ENCODE peak calls at places on chromosomes 11 and 22, in four cellular contexts. One of them, this sample, is unnamed.

GRCh38 chr22:37228106-37229011 is 15.7 kb downstream of the RAC2 start:
- DNase-seq in substantia nigra: peak; percentile 13
- DNase-seq in DMS79: no peak
- DNase-seq in activated CD8-positive, alpha-beta memory T cell treated with anti-CD3 and anti-CD28 coated beads, Interleukin-2, amount 50 U/mL, for 4 hours: peak; percentile 71
- DNase-seq in this sample: no peak

GRCh38 chr11:72573380-72573949 is 100.8 kb downstream of the PDE2A start:
- DNase-seq in substantia nigra: no peak
- DNase-seq in DMS79: no peak
- DNase-seq in activated CD8-positive, alpha-beta memory T cell treated with anti-CD3 and anti-CD28 coated beads, Interleukin-2, amount 50 U/mL, for 4 hours: no peak
- DNase-seq in this sample: no peak

GRCh38 chr11:3855808-3856491 is 486 bp downstream of the STIM1 start:
- DNase-seq in substantia nigra: no peak
- DNase-seq in DMS79: no peak
- DNase-seq in activated CD8-positive, alpha-beta memory T cell treated with anti-CD3 and anti-CD28 coated beads, Interleukin-2, amount 50 U/mL, for 4 hours: peak; percentile 39
- DNase-seq in this sample: no peak

GRCh38 chr11:114262681-114263509 is 33.3 kb upstream of the NNMT start:
- DNase-seq in substantia nigra: no peak
- DNase-seq in DMS79: peak; percentile 30
- DNase-seq in activated CD8-positive, alpha-beta memory T cell treated with anti-CD3 and anti-CD28 coated beads, Interleukin-2, amount 50 U/mL, for 4 hours: no peak
- DNase-seq in this sample: no peak

GRCh38 chr11:45102361-45102809 is 44.1 kb upstream of the PRDM11 start:
- DNase-seq in substantia nigra: no peak
- DNase-seq in DMS79: no peak
- DNase-seq in activated CD8-positive, alpha-beta memory T cell treated with anti-CD3 and anti-CD28 coated beads, Interleukin-2, amount 50 U/mL, for 4 hours: no peak
- DNase-seq in this sample: no peak

GRCh38 chr11:2802389-2803185 is 83.0 kb downstream of the CDKN1C start:
- DNase-seq in substantia nigra: no peak
- DNase-seq in DMS79: no peak
- DNase-seq in activated CD8-positive, alpha-beta memory T cell treated with anti-CD3 and anti-CD28 coated beads, Interleukin-2, amount 50 U/mL, for 4 hours: peak; percentile 5
- DNase-seq in this sample: no peak

GRCh38 chr11:8258771-8259170 is 4.9 kb downstream of the LMO1 start:
- DNase-seq in substantia nigra: no peak
- DNase-seq in DMS79: peak; percentile 73
- DNase-seq in activated CD8-positive, alpha-beta memory T cell treated with anti-CD3 and anti-CD28 coated beads, Interleukin-2, amount 50 U/mL, for 4 hours: no peak
- DNase-seq in this sample: no peak

GRCh38 chr11:62458212-62459002 is 39.6 kb downstream of the SCGB1A1 start:
- DNase-seq in substantia nigra: no peak
- DNase-seq in DMS79: no peak
- DNase-seq in activated CD8-positive, alpha-beta memory T cell treated with anti-CD3 and anti-CD28 coated beads, Interleukin-2, amount 50 U/mL, for 4 hours: no peak
- DNase-seq in this sample: no peak

GRCh38 chr22:46916886-46917625 is 154.6 kb downstream of the TBC1D22A start:
- DNase-seq in substantia nigra: no peak
- DNase-seq in DMS79: no peak
- DNase-seq in activated CD8-positive, alpha-beta memory T cell treated with anti-CD3 and anti-CD28 coated beads, Interleukin-2, amount 50 U/mL, for 4 hours: no peak
- DNase-seq in this sample: no peak

GRCh38 chr22:19728836-19729235 is 5.5 kb downstream of the GP1BB start:
- DNase-seq in substantia nigra: no peak
- DNase-seq in DMS79: no peak
- DNase-seq in activated CD8-positive, alpha-beta memory T cell treated with anti-CD3 and anti-CD28 coated beads, Interleukin-2, amount 50 U/mL, for 4 hours: no peak
- DNase-seq in this sample: no peak

GRCh38 chr11:34665077-34665835 is 44.4 kb downstream of the EHF start:
- DNase-seq in substantia nigra: no peak
- DNase-seq in DMS79: no peak
- DNase-seq in activated CD8-positive, alpha-beta memory T cell treated with anti-CD3 and anti-CD28 coated beads, Interleukin-2, amount 50 U/mL, for 4 hours: no peak
- DNase-seq in this sample: no peak

GRCh38 chr11:101061606-101062005 is 68.0 kb downstream of the PGR start:
- DNase-seq in substantia nigra: no peak
- DNase-seq in DMS79: no peak
- DNase-seq in activated CD8-positive, alpha-beta memory T cell treated with anti-CD3 and anti-CD28 coated beads, Interleukin-2, amount 50 U/mL, for 4 hours: no peak
- DNase-seq in this sample: no peak

GRCh38 chr22:22460635-22461034 is 47.9 kb downstream of the ZNF280B start:
- DNase-seq in substantia nigra: no peak
- DNase-seq in DMS79: no peak
- DNase-seq in activated CD8-positive, alpha-beta memory T cell treated with anti-CD3 and anti-CD28 coated beads, Interleukin-2, amount 50 U/mL, for 4 hours: no peak
- DNase-seq in this sample: no peak

GRCh38 chr11:135033545-135033944 is 621.5 kb upstream of the B3GAT1 start:
- DNase-seq in substantia nigra: peak; percentile 56
- DNase-seq in DMS79: peak; percentile 30
- DNase-seq in activated CD8-positive, alpha-beta memory T cell treated with anti-CD3 and anti-CD28 coated beads, Interleukin-2, amount 50 U/mL, for 4 hours: no peak
- DNase-seq in this sample: peak; percentile 10

GRCh38 chr11:27218498-27219038 is 144.4 kb downstream of the CCDC34 start:
- DNase-seq in substantia nigra: no peak
- DNase-seq in DMS79: no peak
- DNase-seq in activated CD8-positive, alpha-beta memory T cell treated with anti-CD3 and anti-CD28 coated beads, Interleukin-2, amount 50 U/mL, for 4 hours: no peak
- DNase-seq in this sample: no peak

GRCh38 chr11:20676658-20677057 is 7.3 kb downstream of the NELL1 start:
- DNase-seq in substantia nigra: no peak
- DNase-seq in DMS79: no peak
- DNase-seq in activated CD8-positive, alpha-beta memory T cell treated with anti-CD3 and anti-CD28 coated beads, Interleukin-2, amount 50 U/mL, for 4 hours: no peak
- DNase-seq in this sample: no peak

GRCh38 chr22:49360746-49361145 is 466.9 kb downstream of the BRD1 start:
- DNase-seq in substantia nigra: no peak
- DNase-seq in DMS79: no peak
- DNase-seq in activated CD8-positive, alpha-beta memory T cell treated with anti-CD3 and anti-CD28 coated beads, Interleukin-2, amount 50 U/mL, for 4 hours: no peak
- DNase-seq in this sample: no peak

GRCh38 chr11:70397336-70397982 is 870 bp upstream of the CTTN start:
- DNase-seq in substantia nigra: no peak
- DNase-seq in DMS79: no peak
- DNase-seq in activated CD8-positive, alpha-beta memory T cell treated with anti-CD3 and anti-CD28 coated beads, Interleukin-2, amount 50 U/mL, for 4 hours: no peak
- DNase-seq in this sample: no peak

GRCh38 chr22:28252539-28252938 is 333.5 kb upstream of the PITPNB start:
- DNase-seq in substantia nigra: no peak
- DNase-seq in DMS79: no peak
- DNase-seq in activated CD8-positive, alpha-beta memory T cell treated with anti-CD3 and anti-CD28 coated beads, Interleukin-2, amount 50 U/mL, for 4 hours: no peak
- DNase-seq in this sample: no peak

GRCh38 chr11:118923721-118924587 is 1.8 kb downstream of the BCL9L start:
- DNase-seq in substantia nigra: no peak
- DNase-seq in DMS79: no peak
- DNase-seq in activated CD8-positive, alpha-beta memory T cell treated with anti-CD3 and anti-CD28 coated beads, Interleukin-2, amount 50 U/mL, for 4 hours: no peak
- DNase-seq in this sample: no peak

GRCh38 chr11:74179234-74180126 is 8.4 kb downstream of the PPME1 start:
- DNase-seq in substantia nigra: no peak
- DNase-seq in DMS79: no peak
- DNase-seq in activated CD8-positive, alpha-beta memory T cell treated with anti-CD3 and anti-CD28 coated beads, Interleukin-2, amount 50 U/mL, for 4 hours: no peak
- DNase-seq in this sample: no peak

GRCh38 chr11:87180743-87181142 is 143.0 kb downstream of the TMEM135 start:
- DNase-seq in substantia nigra: no peak
- DNase-seq in DMS79: no peak
- DNase-seq in activated CD8-positive, alpha-beta memory T cell treated with anti-CD3 and anti-CD28 coated beads, Interleukin-2, amount 50 U/mL, for 4 hours: no peak
- DNase-seq in this sample: no peak

GRCh38 chr11:102312656-102313055 is 4.6 kb upstream of the BIRC3 start:
- DNase-seq in substantia nigra: no peak
- DNase-seq in DMS79: no peak
- DNase-seq in activated CD8-positive, alpha-beta memory T cell treated with anti-CD3 and anti-CD28 coated beads, Interleukin-2, amount 50 U/mL, for 4 hours: no peak
- DNase-seq in this sample: no peak

GRCh38 chr22:33018232-33018864 is 39.8 kb downstream of the SYN3 start:
- DNase-seq in substantia nigra: peak; percentile 56
- DNase-seq in DMS79: no peak
- DNase-seq in activated CD8-positive, alpha-beta memory T cell treated with anti-CD3 and anti-CD28 coated beads, Interleukin-2, amount 50 U/mL, for 4 hours: peak; percentile 32
- DNase-seq in this sample: no peak

GRCh38 chr22:48187272-48187855 is 1424.9 kb downstream of the TBC1D22A start:
- DNase-seq in substantia nigra: no peak
- DNase-seq in DMS79: no peak
- DNase-seq in activated CD8-positive, alpha-beta memory T cell treated with anti-CD3 and anti-CD28 coated beads, Interleukin-2, amount 50 U/mL, for 4 hours: no peak
- DNase-seq in this sample: no peak

GRCh38 chr11:2263724-2264360 is 6.5 kb downstream of the ASCL2 start:
- DNase-seq in substantia nigra: no peak
- DNase-seq in DMS79: no peak
- DNase-seq in activated CD8-positive, alpha-beta memory T cell treated with anti-CD3 and anti-CD28 coated beads, Interleukin-2, amount 50 U/mL, for 4 hours: no peak
- DNase-seq in this sample: no peak

GRCh38 chr11:134642206-134642605 is 230.2 kb upstream of the B3GAT1 start:
- DNase-seq in substantia nigra: no peak
- DNase-seq in DMS79: no peak
- DNase-seq in activated CD8-positive, alpha-beta memory T cell treated with anti-CD3 and anti-CD28 coated beads, Interleukin-2, amount 50 U/mL, for 4 hours: no peak
- DNase-seq in this sample: no peak